ENCODE peak calls at places on chromosomes 11 and 22, in nine cellular contexts. L is uterus, P is testis, A is right lobe of liver, V is A549, S is tibial nerve, K is esophagus squamous epithelium, E is body of pancreas, O is NB4. D is an unnamed sample.

GRCh38 chr11:112805658-112806057 is 155.6 kb upstream of the NCAM1 start:
- DNase-seq in L (no peak), P (no peak), A (no peak), V (no peak), S (no peak), K (no peak), E (no peak), O (no peak), D (no peak)

GRCh38 chr11:14144905-14145304 is 182.4 kb downstream of the SPON1 start:
- DNase-seq in L (no peak), P (no peak), A (no peak), V (no peak), S (no peak), K (no peak), E (no peak), O (no peak), D (no peak)

GRCh38 chr11:123494195-123495050 is 64.4 kb downstream of the GRAMD1B start:
- DNase-seq in L (no peak), P (no peak), A (no peak), V (no peak), S (no peak), K (no peak), E (no peak), O (no peak), D (no peak)

GRCh38 chr22:23903328-23903971 is 9.3 kb downstream of the MIF start:
- DNase-seq in L (no peak), P (no peak), A (no peak), V (no peak), S (no peak), K (no peak), E (no peak), O (no peak), D (no peak)

GRCh38 chr22:24201681-24202590 is 20.6 kb downstream of the SUSD2 start:
- DNase-seq in L (no peak), P (no peak), A (no peak), V (no peak), S (no peak), K (no peak), E (no peak), O (no peak), D (no peak)

GRCh38 chr22:46590334-46590733 is 29.9 kb upstream of the GRAMD4 start:
- DNase-seq in L (no peak), P (no peak), A (no peak), V (no peak), S (no peak), K (no peak), E (no peak), O (no peak), D (no peak)

GRCh38 chr11:10477690-10478046 is 22.6 kb downstream of the AMPD3 start:
- DNase-seq in L (no peak), P (no peak), A (peak; percentile 28), V (no peak), S (no peak), K (no peak), E (no peak), O (no peak), D (no peak)

GRCh38 chr11:17208257-17208999 is 642 bp upstream of the PIK3C2A start:
- DNase-seq in L (no peak), P (peak; percentile 78), A (no peak), V (peak; percentile 75), S (no peak), K (no peak), E (peak; percentile 85), O (peak; percentile 60), D (peak; percentile 88)

GRCh38 chr22:22506736-22507135 is 1.8 kb downstream of the ZNF280B start:
- DNase-seq in L (no peak), P (no peak), A (no peak), V (no peak), S (no peak), K (no peak), E (no peak), O (no peak), D (no peak)
- TF ChIP-seq POLR2A in L (no peak), P (no peak), A (no peak), V (no peak), S (no peak), K (no peak), E (no peak), O (no peak), D (no peak)

GRCh38 chr22:37222440-37222971 is 10.2 kb upstream of the SSTR3 start:
- DNase-seq in L (no peak), P (no peak), A (no peak), V (no peak), S (no peak), K (no peak), E (no peak), O (peak; percentile 47), D (no peak)
- TF ChIP-seq POLR2A in L (no peak), P (no peak), A (no peak), V (no peak), S (no peak), K (no peak), E (no peak), O (no peak), D (no peak)

GRCh38 chr22:17797721-17798559 is 23.7 kb upstream of the BID start:
- DNase-seq in L (no peak), P (no peak), A (no peak), V (no peak), S (no peak), K (no peak), E (peak; percentile 22), O (peak; percentile 21), D (no peak)
- TF ChIP-seq POLR2A in L (no peak), P (no peak), A (no peak), V (no peak), S (no peak), K (no peak), E (no peak), O (no peak), D (no peak)

DNA sequence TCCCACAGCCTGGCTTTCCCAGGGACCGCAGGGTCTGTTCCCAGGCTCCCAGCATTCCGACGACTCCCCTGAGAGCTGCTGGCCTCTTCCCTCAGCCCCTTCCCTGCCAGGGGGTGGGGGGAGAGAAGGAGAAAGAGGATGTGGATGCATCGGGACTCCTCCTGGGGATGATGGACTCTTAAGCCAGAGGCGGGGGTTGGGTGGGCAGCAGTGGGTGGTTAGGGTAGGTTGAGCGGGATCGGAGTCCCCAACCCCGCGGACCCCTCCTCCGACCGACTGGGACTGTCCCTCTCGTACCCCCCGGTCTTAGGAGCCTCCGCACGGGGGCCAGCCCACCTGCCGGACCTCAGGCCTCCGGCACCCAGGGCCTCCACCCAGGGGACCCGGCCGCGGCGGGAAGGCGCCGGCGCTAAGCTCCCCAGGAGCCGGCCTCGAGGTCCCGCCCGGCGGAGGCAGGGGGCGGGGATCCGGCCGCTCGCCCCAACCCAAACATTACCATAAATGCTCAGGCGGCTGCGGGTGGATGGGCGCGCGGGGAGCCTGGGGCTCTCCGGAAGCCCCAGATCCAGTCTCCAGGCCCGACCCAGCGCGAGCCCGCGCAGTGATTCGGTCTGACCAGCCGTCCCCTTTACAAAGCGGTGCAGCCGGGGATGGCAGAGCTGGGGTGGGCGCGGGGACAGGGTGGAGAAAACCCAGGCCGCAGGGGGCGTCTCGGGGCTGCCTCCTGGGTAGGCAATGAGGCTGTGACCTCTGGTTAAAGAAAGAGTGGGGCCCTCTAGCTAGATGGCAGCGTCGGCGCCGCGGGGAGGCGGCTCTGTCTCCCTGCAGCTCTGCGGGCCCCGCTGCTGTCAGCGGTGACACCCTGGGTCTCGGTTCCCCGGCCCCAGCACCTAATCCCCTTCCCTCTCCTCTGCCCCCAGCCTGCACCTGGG is 3.9 kb upstream of the MCAM start:
- DNase-seq in L (peak; percentile 72), P (no peak), A (peak; percentile 54), V (no peak), S (no peak), K (no peak), E (peak; percentile 39), O (peak; percentile 70), D (peak; percentile 73)
- TF ChIP-seq POLR2A in L (peak; percentile 81), P (no peak), A (peak; percentile 21), V (no peak), S (peak; percentile 54), K (no peak), E (peak; percentile 33), O (peak; percentile 51), D (peak; percentile 67)

DNA sequence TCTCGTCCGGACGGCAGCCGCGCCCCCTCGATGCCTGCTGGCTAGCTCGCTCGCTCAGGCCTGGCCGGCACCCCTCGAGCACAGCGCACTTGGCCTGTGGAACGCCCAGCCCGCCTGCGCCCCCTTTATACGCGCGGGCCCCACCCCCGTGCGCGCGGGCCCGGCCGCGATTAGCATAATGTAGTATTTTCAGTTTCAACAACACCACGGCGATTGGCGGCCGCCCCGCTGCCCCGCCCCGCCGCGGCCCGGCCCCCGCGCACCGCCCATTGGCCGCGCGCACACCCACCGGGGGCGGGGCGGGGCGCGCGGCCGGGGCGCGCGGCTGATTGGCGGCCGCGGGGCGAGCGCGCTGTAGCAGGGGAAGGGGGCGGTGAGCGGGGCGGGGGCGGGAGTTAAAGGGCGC is at the start of gene CDKN1C:
- DNase-seq in L (peak; percentile 95), P (peak; percentile 92), A (peak; percentile 90), V (peak; percentile 78), S (peak; percentile 91), K (no peak), E (peak; percentile 87), O (peak; percentile 75), D (peak; percentile 88)
- TF ChIP-seq POLR2A in L (peak; percentile 98), P (peak; percentile 42), A (peak; percentile 78), V (peak; percentile 40), S (peak; percentile 97), K (peak; percentile 13), E (peak; percentile 93), O (no peak), D (no peak)

DNA sequence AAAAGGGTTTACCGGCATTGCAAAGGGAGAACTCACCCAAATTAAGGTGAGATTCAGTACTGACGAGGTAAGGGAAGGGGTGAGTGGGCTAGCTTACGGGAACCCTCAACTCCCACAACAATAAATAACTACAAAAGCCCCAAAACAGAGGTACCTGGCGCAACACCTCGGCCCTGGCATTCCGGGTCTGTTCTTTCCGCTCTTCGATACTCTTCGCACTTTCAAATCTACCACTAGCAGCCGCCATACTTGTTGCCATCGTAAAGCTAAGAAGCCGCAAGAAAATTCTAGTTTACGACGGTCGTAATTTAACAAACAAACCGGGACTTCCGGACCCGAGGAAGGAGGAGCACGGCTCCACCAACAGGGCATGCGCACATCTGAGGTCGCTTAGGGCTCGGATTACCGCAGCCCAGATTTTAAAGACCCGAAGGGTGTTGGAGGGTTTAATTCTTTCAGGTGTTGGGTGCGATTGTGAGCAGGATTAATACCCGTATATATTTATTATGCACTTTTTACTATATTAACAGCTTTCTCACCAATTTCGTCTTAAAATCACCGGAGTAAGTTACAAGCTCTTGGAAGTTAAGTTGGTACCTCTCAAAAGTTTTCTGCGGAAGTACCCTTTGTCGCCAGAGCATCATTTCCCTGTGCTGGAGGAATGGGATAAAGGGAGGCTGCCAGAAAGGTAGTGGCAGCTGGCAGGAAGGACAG is at the start of gene CWF19L2:
- DNase-seq in L (peak; percentile 85), P (peak; percentile 94), A (peak; percentile 92), V (peak; percentile 69), S (peak; percentile 66), K (peak; percentile 58), E (peak; percentile 93), O (peak; percentile 94), D (peak; percentile 95)
- TF ChIP-seq POLR2A in L (peak; percentile 43), P (peak; percentile 4), A (peak; percentile 50), V (peak; percentile 58), S (peak; percentile 47), K (no peak), E (peak; percentile 74), O (peak; percentile 64), D (peak; percentile 93)

D was measured in endothelial cell of umbilical vein.